ENCODE peak calls at places on chromosomes 11 and 22, in six cellular contexts. C, I, O, B, G and M are unnamed samples.

GRCh38 chr22:40426671-40427070 is 56.3 kb downstream of the SGSM3 start:
- DNase-seq in C (peak; percentile 88), I (no peak), O (no peak), B (peak; percentile 53), G (no peak), M (no peak)

GRCh38 chr11:123357990-123358827 is 71.9 kb upstream of the GRAMD1B start:
- DNase-seq in C (peak; percentile 2), I (peak; percentile 54), O (peak; percentile 18), B (peak; percentile 8), G (no peak), M (peak; percentile 57)

GRCh38 chr11:57459112-57460016 is 964 bp upstream of the RTN4RL2 start:
- DNase-seq in C (peak; percentile 17), I (peak; percentile 39), O (no peak), B (peak; percentile 24), G (no peak), M (peak; percentile 24)

GRCh38 chr22:19679476-19680099 is 34.7 kb upstream of the SEPTIN5 start:
- DNase-seq in C (no peak), I (peak; percentile 79), O (no peak), B (peak; percentile 2), G (no peak), M (peak; percentile 53)

GRCh38 chr22:44019416-44019815 is 4.7 kb upstream of the PARVB start:
- DNase-seq in C (no peak), I (no peak), O (no peak), B (no peak), G (no peak), M (no peak)

GRCh38 chr11:12160680-12161079 is 50.3 kb downstream of the MICAL2 start:
- DNase-seq in C (peak; percentile 30), I (no peak), O (no peak), B (peak; percentile 74), G (no peak), M (no peak)

GRCh38 chr11:927871-928270 is 2.2 kb downstream of the AP2A2 start:
- DNase-seq in C (no peak), I (no peak), O (no peak), B (no peak), G (no peak), M (no peak)

GRCh38 chr11:26134481-26135355 is 197.2 kb upstream of the ANO3 start:
- DNase-seq in C (peak; percentile 38), I (peak; percentile 35), O (peak; percentile 40), B (peak; percentile 53), G (no peak), M (peak; percentile 81)

GRCh38 chr22:46726066-46726985 is 11.7 kb downstream of the CERK start:
- DNase-seq in C (no peak), I (no peak), O (no peak), B (no peak), G (no peak), M (no peak)

GRCh38 chr11:118914178-118914918 is 11.4 kb downstream of the BCL9L start:
- DNase-seq in C (no peak), I (peak; percentile 59), O (no peak), B (no peak), G (no peak), M (peak; percentile 51)

GRCh38 chr11:118911113-118911879 is 14.4 kb downstream of the BCL9L start:
- DNase-seq in C (peak; percentile 52), I (peak; percentile 57), O (no peak), B (peak; percentile 83), G (no peak), M (peak; percentile 83)

GRCh38 chr11:118911880-118912741 is 13.6 kb downstream of the BCL9L start:
- DNase-seq in C (peak; percentile 93), I (peak; percentile 98), O (no peak), B (peak; percentile 96), G (no peak), M (peak; percentile 99)

GRCh38 chr11:118913411-118914125 is 12.2 kb downstream of the BCL9L start:
- DNase-seq in C (no peak), I (peak; percentile 38), O (no peak), B (no peak), G (no peak), M (no peak)

GRCh38 chr11:118912742-118913410 is 12.8 kb downstream of the BCL9L start:
- DNase-seq in C (peak; percentile 24), I (no peak), O (no peak), B (peak; percentile 74), G (no peak), M (peak; percentile 73)
- H2AK5ac ChIP-seq in C (peak overlapping the region; percentile 99), I (no peak overlapping the region), O (peak overlapping the region; percentile 82), B (peak overlapping the region; percentile 90), G (peak overlapping the region; percentile 82), M (peak overlapping the region; percentile 87)

GRCh38 chr11:75196426-75196825 is 44.1 kb upstream of the TPBGL start:
- DNase-seq in C (no peak), I (no peak), O (no peak), B (peak; percentile 17), G (no peak), M (no peak)

GRCh38 chr11:75193711-75194110 is 42.8 kb downstream of the SLCO2B1 start:
- DNase-seq in C (no peak), I (no peak), O (no peak), B (no peak), G (no peak), M (no peak)

GRCh38 chr11:75193271-75193670 is 42.4 kb downstream of the SLCO2B1 start:
- DNase-seq in C (no peak), I (no peak), O (no peak), B (no peak), G (no peak), M (no peak)

GRCh38 chr11:75194147-75194546 is 43.2 kb downstream of the SLCO2B1 start:
- DNase-seq in C (no peak), I (no peak), O (no peak), B (no peak), G (no peak), M (no peak)

DNA sequence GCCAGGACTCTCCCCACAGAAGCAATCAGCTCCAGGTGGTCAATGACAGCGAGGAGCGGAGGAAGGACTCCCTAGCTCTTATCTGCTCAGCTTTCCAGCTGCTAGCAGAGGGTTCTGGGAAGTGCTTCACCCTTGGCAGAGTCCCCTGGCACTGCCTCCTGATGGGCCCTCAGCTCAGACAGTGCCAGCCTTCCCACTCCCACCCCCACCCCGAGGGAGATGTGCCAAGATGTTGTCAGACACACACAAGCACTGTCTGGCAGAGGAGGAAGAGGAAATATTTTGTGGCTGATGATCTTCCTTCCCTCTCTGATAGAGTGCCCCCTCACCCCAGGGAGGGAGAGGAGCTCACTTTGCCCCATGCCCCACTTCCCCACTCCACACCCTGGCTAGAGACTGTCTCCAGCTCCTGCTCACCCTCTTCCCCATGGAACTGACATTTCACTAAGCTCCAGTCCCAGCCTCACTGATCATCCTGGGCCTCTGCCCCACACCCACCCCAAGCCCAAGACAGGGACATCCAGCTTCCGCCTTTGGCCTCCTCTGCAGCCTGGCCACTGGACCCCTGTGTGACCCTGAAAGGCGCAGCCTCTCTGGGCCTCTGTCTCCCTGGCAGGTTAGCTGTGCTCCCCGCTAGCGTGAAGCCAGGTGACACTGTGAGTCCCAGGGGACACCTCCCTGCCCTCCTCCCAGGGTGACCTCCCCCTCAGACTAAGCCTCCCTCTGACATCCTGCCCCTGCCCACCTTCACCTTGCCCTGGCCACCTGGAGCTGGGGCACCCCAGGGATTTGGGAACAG is 44.5 kb downstream of the SLCO2B1 start:
- DNase-seq in C (no peak), I (no peak), O (no peak), B (no peak), G (no peak), M (no peak)
- H2AK5ac ChIP-seq in C (no peak overlapping the region), I (no peak overlapping the region), O (peak overlapping the region; percentile 11), B (no peak overlapping the region), G (peak overlapping the region; percentile 68), M (no peak overlapping the region)

GRCh38 chr11:133720951-133721350 is 124.4 kb downstream of the SPATA19 start:
- DNase-seq in C (no peak), I (no peak), O (no peak), B (no peak), G (no peak), M (no peak)

GRCh38 chr11:133718238-133718637 is 127.1 kb downstream of the SPATA19 start:
- DNase-seq in C (no peak), I (no peak), O (no peak), B (no peak), G (no peak), M (no peak)

GRCh38 chr11:133718831-133719230 is 126.5 kb downstream of the SPATA19 start:
- DNase-seq in C (no peak), I (no peak), O (no peak), B (no peak), G (no peak), M (no peak)

GRCh38 chr11:133724116-133724515 is 121.2 kb downstream of the SPATA19 start:
- DNase-seq in C (no peak), I (no peak), O (no peak), B (no peak), G (no peak), M (no peak)

GRCh38 chr11:133719532-133720235 is 125.6 kb downstream of the SPATA19 start:
- DNase-seq in C (no peak), I (no peak), O (no peak), B (no peak), G (no peak), M (peak; percentile 34)
- H2AK5ac ChIP-seq in C (no peak overlapping the region), I (no peak overlapping the region), O (no peak overlapping the region), B (no peak overlapping the region), G (no peak overlapping the region), M (no peak overlapping the region)

GRCh38 chr11:65522640-65523322 is 2.1 kb upstream of the SCYL1 start:
- DNase-seq in C (no peak), I (no peak), O (no peak), B (peak; percentile 62), G (no peak), M (peak; percentile 72)

GRCh38 chr11:65525659-65526480 is 987 bp downstream of the SCYL1 start:
- DNase-seq in C (no peak), I (no peak), O (no peak), B (no peak), G (no peak), M (no peak)

GRCh38 chr11:65524010-65524746 is 705 bp upstream of the SCYL1 start:
- DNase-seq in C (no peak), I (no peak), O (no peak), B (no peak), G (no peak), M (no peak)

GRCh38 chr11:65526744-65527143 is 1.9 kb downstream of the SCYL1 start:
- DNase-seq in C (no peak), I (no peak), O (no peak), B (no peak), G (no peak), M (no peak)

DNA sequence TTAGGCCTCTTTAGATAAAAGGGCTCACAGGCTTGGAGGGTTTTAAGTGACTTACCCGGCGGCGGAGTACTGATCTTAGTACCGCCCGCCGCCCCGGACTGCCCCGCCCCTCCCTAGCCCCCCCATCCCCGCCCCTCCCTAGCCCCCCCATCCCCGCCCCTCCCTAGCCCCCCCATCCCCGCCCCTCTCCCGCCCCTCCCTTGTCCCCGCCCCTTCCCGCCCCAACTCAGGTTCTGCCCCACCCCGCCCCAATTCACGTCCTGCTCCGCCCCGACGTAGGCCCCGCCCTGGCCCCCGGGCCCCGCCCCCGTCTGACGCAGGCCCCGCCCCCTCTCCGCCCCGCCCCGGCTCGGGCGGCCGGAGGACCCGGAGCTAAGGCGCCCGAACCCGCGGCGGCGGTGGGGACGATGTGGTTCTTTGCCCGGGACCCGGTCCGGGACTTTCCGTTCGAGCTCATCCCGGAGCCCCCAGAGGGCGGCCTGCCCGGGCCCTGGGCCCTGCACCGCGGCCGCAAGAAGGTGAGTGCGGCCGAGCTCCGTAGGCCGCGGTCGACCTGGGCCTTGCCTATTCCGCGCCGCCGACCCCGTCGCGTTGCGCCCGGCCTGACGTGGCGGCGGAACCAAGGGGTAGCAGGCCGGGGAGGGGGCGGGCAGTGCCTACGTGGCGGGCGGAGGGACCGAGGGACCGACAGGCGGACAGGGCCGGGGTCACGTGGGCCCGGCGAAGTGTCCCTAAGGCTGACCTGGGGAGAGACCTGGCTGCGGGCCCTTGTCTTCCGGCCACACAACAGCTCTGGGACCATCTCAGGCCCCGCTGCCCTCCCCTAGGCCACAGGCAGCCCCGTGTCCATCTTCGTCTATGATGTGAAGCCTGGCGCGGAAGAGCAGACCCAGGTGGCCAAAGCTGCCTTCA is at the start of gene SCYL1:
- DNase-seq in C (peak; percentile 79), I (peak; percentile 78), O (peak; percentile 80), B (peak; percentile 74), G (no peak), M (peak; percentile 77)
- H2AK5ac ChIP-seq in C (peak within 1 kb of the TSS; percentile 95), I (no peak within 1 kb of the TSS), O (peak within 1 kb of the TSS; percentile 94), B (peak within 1 kb of the TSS; percentile 57), G (peak within 1 kb of the TSS; percentile 54), M (peak within 1 kb of the TSS; percentile 28)